ENCODE peak calls at places on chromosomes 3 and 15, in nine cellular contexts. A is omental fat pad; X is Daoy; C is stimulated activated CD4-positive, alpha-beta T cell treated with anti-CD3 and anti-CD28 coated beads, Interleukin-2, amount 100 ng/mL, for 48 hours; J is cardiac fibroblast; K is GM12891; T is activated naive CD4-positive, alpha-beta T cell; E is hepatic stellate cell; Q is psoas muscle. H is an unnamed sample.

GRCh38 chr3:186815490-186815889 is 9.2 kb upstream of the RFC4 start:
- DNase-seq in K (no peak), Q (no peak), A (no peak), C (no peak), J (peak), X (peak), E (peak), T (no peak), H (no peak)

GRCh38 chr15:75178171-75178937 is 23.3 kb upstream of the C15orf39 start:
- DNase-seq in C (no peak), X (no peak), J (no peak), Q (peak), K (peak), E (no peak), A (no peak), T (no peak), H (no peak)

GRCh38 chr3:36729204-36730056 is 34.9 kb downstream of the DCLK3 start:
- DNase-seq in X (peak), Q (no peak), A (no peak), C (no peak), T (no peak), K (no peak), J (peak), E (peak), H (no peak)

GRCh38 chr15:36905908-36906307 is 194.4 kb downstream of the MEIS2 start:
- DNase-seq in T (no peak), A (no peak), X (no peak), J (peak), K (no peak), Q (no peak), C (no peak), E (no peak), H (no peak)

GRCh38 chr3:70090322-70090913 is 90.9 kb downstream of the SAMMSON start:
- DNase-seq in X (no peak), J (peak), K (no peak), Q (no peak), C (no peak), T (no peak), A (no peak), E (peak), H (no peak)

GRCh38 chr15:47460775-47461174 is 256.5 kb upstream of the SEMA6D start:
- DNase-seq in A (no peak), K (no peak), J (no peak), T (no peak), X (no peak), E (no peak), C (no peak), Q (no peak), H (no peak)

GRCh38 chr15:99726333-99726732 is 6.9 kb downstream of the LYSMD4 start:
- DNase-seq in K (no peak), Q (no peak), T (no peak), E (no peak), A (no peak), X (no peak), J (no peak), C (no peak), H (no peak)

GRCh38 chr3:42556089-42556632 is 25.6 kb downstream of the SEC22C start:
- DNase-seq in A (no peak), T (peak), X (no peak), C (no peak), Q (no peak), E (no peak), K (no peak), J (no peak), H (peak)

GRCh38 chr3:73255609-73256029 is 194.2 kb downstream of the EBLN2 start:
- DNase-seq in A (peak), C (no peak), J (peak), T (no peak), Q (no peak), X (peak), E (no peak), K (no peak), H (no peak)

GRCh38 chr3:94092080-94092479 is 29.2 kb downstream of the NSUN3 start:
- DNase-seq in E (no peak), X (no peak), T (no peak), C (no peak), K (no peak), J (no peak), A (no peak), Q (no peak), H (no peak)

GRCh38 chr15:82138306-82138705 is 92.5 kb upstream of the MEX3B start:
- DNase-seq in C (no peak), E (no peak), J (no peak), A (no peak), K (no peak), T (no peak), Q (no peak), X (no peak), H (no peak)

GRCh38 chr3:72259755-72260589 is 475.0 kb upstream of the PROK2 start:
- DNase-seq in K (no peak), C (peak), X (peak), J (peak), E (no peak), Q (no peak), A (no peak), T (no peak), H (no peak)

GRCh38 chr15:78715930-78716329 is 74.9 kb upstream of the CHRNB4 start:
- DNase-seq in T (no peak), K (no peak), Q (no peak), C (no peak), A (no peak), J (peak), E (peak), X (peak), H (no peak)

GRCh38 chr3:66499881-66500574 is 794 bp downstream of the LRIG1 start:
- DNase-seq in Q (peak), T (peak), X (peak), E (peak), K (peak), C (peak), A (no peak), J (peak), H (no peak)

GRCh38 chr3:119664370-119664769 is 4.0 kb upstream of the POPDC2 start:
- DNase-seq in T (no peak), A (no peak), C (no peak), X (peak), K (no peak), Q (no peak), E (no peak), J (peak), H (no peak)

GRCh38 chr15:50873935-50874353 is 34.5 kb upstream of the AP4E1 start:
- DNase-seq in C (no peak), A (no peak), Q (no peak), T (no peak), E (no peak), K (no peak), X (no peak), J (no peak), H (no peak)

GRCh38 chr3:33482126-33482525 is 41.9 kb upstream of the UBP1 start:
- DNase-seq in J (peak), C (no peak), A (no peak), Q (no peak), E (no peak), X (no peak), K (no peak), T (no peak), H (no peak)

GRCh38 chr3:98750520-98750919 is 12.6 kb upstream of the ST3GAL6 start:
- DNase-seq in C (no peak), Q (no peak), E (no peak), J (peak), A (no peak), T (no peak), X (no peak), K (no peak), H (no peak)

GRCh38 chr3:12436514-12437222 is 47.6 kb upstream of the TSEN2 start:
- DNase-seq in A (no peak), Q (no peak), C (no peak), T (no peak), J (peak), X (no peak), E (no peak), K (no peak), H (no peak)

GRCh38 chr3:118932822-118933558 is 101.7 kb downstream of the IGSF11 start:
- DNase-seq in A (no peak), T (no peak), Q (peak), C (no peak), X (peak), E (no peak), J (no peak), K (no peak), H (no peak)

GRCh38 chr3:110413807-110414748 is 657.5 kb upstream of the NECTIN3 start:
- DNase-seq in E (peak), C (no peak), J (peak), T (no peak), A (no peak), Q (no peak), K (no peak), X (peak), H (no peak)

GRCh38 chr15:42131826-42132806 is 24.3 kb downstream of the PLA2G4F start:
- DNase-seq in E (no peak), Q (no peak), J (no peak), T (no peak), A (no peak), C (no peak), X (peak), K (no peak), H (no peak)